ENCODE peak calls at places on chromosomes 3 and 15, in seven cellular contexts. One of them, this sample, is unnamed.

GRCh38 chr3:53725308-53725995 is 120.8 kb downstream of the CHDH start:
- DNase-seq in GM12891: no peak
- DNase-seq in SK-N-SH: no peak
- DNase-seq in H1: no peak
- DNase-seq in HepG2: no peak
- DNase-seq in K562: no peak
- DNase-seq in GM12878: no peak
- DNase-seq in this sample: no peak

GRCh38 chr3:25556504-25556903 is 108.2 kb downstream of the TOP2B start:
- DNase-seq in GM12891: no peak
- DNase-seq in SK-N-SH: no peak
- DNase-seq in H1: no peak
- DNase-seq in HepG2: no peak
- DNase-seq in K562: no peak
- DNase-seq in GM12878: no peak
- DNase-seq in this sample: no peak

GRCh38 chr3:123412811-123413588 is 35.9 kb downstream of the ADCY5 start:
- DNase-seq in GM12891: no peak
- DNase-seq in SK-N-SH: no peak
- DNase-seq in H1: no peak
- DNase-seq in HepG2: no peak
- DNase-seq in K562: no peak
- DNase-seq in GM12878: no peak
- DNase-seq in this sample: no peak

GRCh38 chr3:71533588-71533987 is 49.9 kb downstream of the FOXP1 start:
- DNase-seq in GM12891: no peak
- DNase-seq in SK-N-SH: no peak
- DNase-seq in H1: no peak
- DNase-seq in HepG2: no peak
- DNase-seq in K562: no peak
- DNase-seq in GM12878: no peak
- DNase-seq in this sample: no peak

GRCh38 chr15:29773816-29774215 is 48.5 kb downstream of the TJP1 start:
- DNase-seq in GM12891: no peak
- DNase-seq in SK-N-SH: no peak
- DNase-seq in H1: no peak
- DNase-seq in HepG2: no peak
- DNase-seq in K562: no peak
- DNase-seq in GM12878: no peak
- DNase-seq in this sample: no peak

GRCh38 chr3:104297617-104298016 is 1069.1 kb upstream of the ALCAM start:
- DNase-seq in GM12891: no peak
- DNase-seq in SK-N-SH: no peak
- DNase-seq in H1: no peak
- DNase-seq in HepG2: no peak
- DNase-seq in K562: no peak
- DNase-seq in GM12878: no peak
- DNase-seq in this sample: no peak

GRCh38 chr3:3633761-3634160 is 165.5 kb upstream of the LRRN1 start:
- DNase-seq in GM12891: no peak
- DNase-seq in SK-N-SH: no peak
- DNase-seq in H1: no peak
- DNase-seq in HepG2: no peak
- DNase-seq in K562: no peak
- DNase-seq in GM12878: no peak
- DNase-seq in this sample: no peak

GRCh38 chr3:196772102-196772501 is 32.4 kb downstream of the PAK2 start:
- DNase-seq in GM12891: no peak
- DNase-seq in SK-N-SH: no peak
- DNase-seq in H1: no peak
- DNase-seq in HepG2: no peak
- DNase-seq in K562: no peak
- DNase-seq in GM12878: no peak
- DNase-seq in this sample: no peak

GRCh38 chr3:8607285-8608040 is 37.1 kb downstream of the SSUH2 start:
- DNase-seq in GM12891: no peak
- DNase-seq in SK-N-SH: peak; percentile 82
- DNase-seq in H1: peak; percentile 50
- DNase-seq in HepG2: peak; percentile 55
- DNase-seq in K562: no peak
- DNase-seq in GM12878: no peak
- DNase-seq in this sample: no peak

GRCh38 chr3:57752307-57752706 is 3.8 kb upstream of the SLMAP start:
- DNase-seq in GM12891: no peak
- DNase-seq in SK-N-SH: no peak
- DNase-seq in H1: no peak
- DNase-seq in HepG2: no peak
- DNase-seq in K562: no peak
- DNase-seq in GM12878: no peak
- DNase-seq in this sample: no peak

GRCh38 chr3:120350431-120350941 is 1.3 kb upstream of the LRRC58 start:
- DNase-seq in GM12891: no peak
- DNase-seq in SK-N-SH: no peak
- DNase-seq in H1: no peak
- DNase-seq in HepG2: peak; percentile 50
- DNase-seq in K562: peak; percentile 23
- DNase-seq in GM12878: no peak
- DNase-seq in this sample: no peak

GRCh38 chr3:136974670-136975069 is 16.9 kb downstream of the IL20RB start:
- DNase-seq in GM12891: no peak
- DNase-seq in SK-N-SH: no peak
- DNase-seq in H1: no peak
- DNase-seq in HepG2: no peak
- DNase-seq in K562: no peak
- DNase-seq in GM12878: no peak
- DNase-seq in this sample: no peak

GRCh38 chr15:32641517-32642059 is at the start of gene SCG5:
- DNase-seq in GM12891: no peak
- DNase-seq in SK-N-SH: peak; percentile 67
- DNase-seq in H1: peak; percentile 85
- DNase-seq in HepG2: no peak
- DNase-seq in K562: peak; percentile 66
- DNase-seq in GM12878: no peak
- DNase-seq in this sample: no peak

GRCh38 chr3:72951259-72951722 is 45.3 kb upstream of the PPP4R2 start:
- DNase-seq in GM12891: no peak
- DNase-seq in SK-N-SH: no peak
- DNase-seq in H1: no peak
- DNase-seq in HepG2: no peak
- DNase-seq in K562: no peak
- DNase-seq in GM12878: peak; percentile 44
- DNase-seq in this sample: no peak

GRCh38 chr3:187684880-187685279 is 14.7 kb upstream of the SST start:
- DNase-seq in GM12891: no peak
- DNase-seq in SK-N-SH: no peak
- DNase-seq in H1: no peak
- DNase-seq in HepG2: no peak
- DNase-seq in K562: no peak
- DNase-seq in GM12878: no peak
- DNase-seq in this sample: no peak

GRCh38 chr15:76234337-76234889 is 76.9 kb downstream of the ETFA start:
- DNase-seq in GM12891: no peak
- DNase-seq in SK-N-SH: no peak
- DNase-seq in H1: no peak
- DNase-seq in HepG2: no peak
- DNase-seq in K562: no peak
- DNase-seq in GM12878: no peak
- DNase-seq in this sample: no peak

GRCh38 chr3:150409527-150410310 is 1.6 kb downstream of the TSC22D2 start:
- DNase-seq in GM12891: peak; percentile 34
- DNase-seq in SK-N-SH: peak; percentile 82
- DNase-seq in H1: peak; percentile 77
- DNase-seq in HepG2: peak; percentile 68
- DNase-seq in K562: peak; percentile 51
- DNase-seq in GM12878: no peak
- DNase-seq in this sample: peak; percentile 33

GRCh38 chr3:138180375-138181029 is 5.8 kb upstream of the DBR1 start:
- DNase-seq in GM12891: no peak
- DNase-seq in SK-N-SH: peak; percentile 30
- DNase-seq in H1: no peak
- DNase-seq in HepG2: peak; percentile 50
- DNase-seq in K562: no peak
- DNase-seq in GM12878: no peak
- DNase-seq in this sample: no peak

GRCh38 chr3:35437381-35437780 is 201.9 kb upstream of the ARPP21 start:
- DNase-seq in GM12891: no peak
- DNase-seq in SK-N-SH: no peak
- DNase-seq in H1: no peak
- DNase-seq in HepG2: no peak
- DNase-seq in K562: no peak
- DNase-seq in GM12878: no peak
- DNase-seq in this sample: no peak

GRCh38 chr3:168973206-168973605 is 690.3 kb downstream of the MECOM start:
- DNase-seq in GM12891: no peak
- DNase-seq in SK-N-SH: no peak
- DNase-seq in H1: no peak
- DNase-seq in HepG2: no peak
- DNase-seq in K562: no peak
- DNase-seq in GM12878: no peak
- DNase-seq in this sample: no peak

GRCh38 chr15:70398694-70399093 is 301.0 kb upstream of the TLE3 start:
- DNase-seq in GM12891: no peak
- DNase-seq in SK-N-SH: no peak
- DNase-seq in H1: no peak
- DNase-seq in HepG2: no peak
- DNase-seq in K562: no peak
- DNase-seq in GM12878: no peak
- DNase-seq in this sample: no peak

DNA sequence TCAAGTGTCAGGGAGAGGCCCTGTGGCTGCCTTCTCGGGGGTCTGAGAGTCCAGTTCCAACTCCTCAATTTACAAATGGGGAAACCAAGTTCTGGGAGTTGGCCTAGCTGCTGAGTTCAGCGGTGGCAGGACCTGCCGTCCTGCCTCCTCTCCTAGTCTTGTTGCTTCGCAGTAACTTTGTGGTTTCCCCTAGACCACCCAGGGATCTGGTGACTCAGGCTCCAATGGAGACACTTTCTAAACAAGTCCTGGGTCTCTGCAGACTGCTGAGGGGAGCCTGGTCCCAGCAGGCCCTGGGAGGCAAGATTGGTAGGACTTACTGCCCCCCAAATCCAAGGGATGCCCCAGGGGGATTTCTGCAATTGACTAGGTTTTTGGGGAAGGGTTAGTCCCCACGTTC is 83.6 kb downstream of the SMAD6 start:
- DNase-seq in GM12891: no peak
- DNase-seq in SK-N-SH: no peak
- DNase-seq in H1: no peak
- DNase-seq in HepG2: no peak
- DNase-seq in K562: no peak
- DNase-seq in GM12878: no peak
- DNase-seq in this sample: no peak
- TF ChIP-seq TAF1 in GM12891: no peak
- TF ChIP-seq TAF1 in SK-N-SH: no peak
- TF ChIP-seq TAF1 in H1: no peak
- TF ChIP-seq TAF1 in HepG2: no peak
- TF ChIP-seq TAF1 in K562: no peak
- TF ChIP-seq TAF1 in GM12878: no peak
- TF ChIP-seq TAF1 in this sample: no peak

GRCh38 chr3:177453087-177453844 is 256.0 kb upstream of the TBL1XR1 start:
- DNase-seq in GM12891: no peak
- DNase-seq in SK-N-SH: no peak
- DNase-seq in H1: no peak
- DNase-seq in HepG2: no peak
- DNase-seq in K562: no peak
- DNase-seq in GM12878: no peak
- DNase-seq in this sample: no peak

GRCh38 chr3:177448987-177449975 is 252.0 kb upstream of the TBL1XR1 start:
- DNase-seq in GM12891: no peak
- DNase-seq in SK-N-SH: no peak
- DNase-seq in H1: no peak
- DNase-seq in HepG2: peak; percentile 58
- DNase-seq in K562: no peak
- DNase-seq in GM12878: peak; percentile 36
- DNase-seq in this sample: no peak

GRCh38 chr3:177451277-177451880 is 254.1 kb upstream of the TBL1XR1 start:
- DNase-seq in GM12891: no peak
- DNase-seq in SK-N-SH: no peak
- DNase-seq in H1: no peak
- DNase-seq in HepG2: peak; percentile 59
- DNase-seq in K562: no peak
- DNase-seq in GM12878: no peak
- DNase-seq in this sample: no peak

GRCh38 chr3:177451940-177452484 is 254.7 kb upstream of the TBL1XR1 start:
- DNase-seq in GM12891: no peak
- DNase-seq in SK-N-SH: peak; percentile 36
- DNase-seq in H1: no peak
- DNase-seq in HepG2: peak; percentile 41
- DNase-seq in K562: no peak
- DNase-seq in GM12878: no peak
- DNase-seq in this sample: no peak

GRCh38 chr3:177452487-177452886 is 255.2 kb upstream of the TBL1XR1 start:
- DNase-seq in GM12891: no peak
- DNase-seq in SK-N-SH: no peak
- DNase-seq in H1: no peak
- DNase-seq in HepG2: no peak
- DNase-seq in K562: no peak
- DNase-seq in GM12878: no peak
- DNase-seq in this sample: no peak
- TF ChIP-seq TAF1 in GM12891: no peak
- TF ChIP-seq TAF1 in SK-N-SH: no peak
- TF ChIP-seq TAF1 in H1: no peak
- TF ChIP-seq TAF1 in HepG2: no peak
- TF ChIP-seq TAF1 in K562: no peak
- TF ChIP-seq TAF1 in GM12878: no peak
- TF ChIP-seq TAF1 in this sample: no peak

DNA sequence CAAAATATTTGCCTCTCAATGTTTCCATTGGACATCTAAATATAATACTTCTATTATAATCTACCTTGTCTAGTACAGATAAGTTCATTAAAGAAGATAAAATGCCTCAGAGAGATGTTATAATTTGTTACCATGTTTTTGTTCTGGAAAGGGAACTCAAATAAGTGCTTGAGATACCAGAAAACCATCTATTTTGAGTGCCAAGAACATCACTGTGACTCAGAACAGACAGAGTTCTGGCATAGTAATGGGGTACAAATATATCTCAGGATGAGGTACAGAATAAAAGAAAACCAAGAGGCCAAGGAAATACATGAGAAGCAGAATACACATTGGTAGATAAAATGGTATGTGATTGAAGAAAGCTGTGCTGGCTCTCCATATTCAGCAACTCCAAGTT is 58.9 kb downstream of the IMPG2 start:
- DNase-seq in GM12891: no peak
- DNase-seq in SK-N-SH: no peak
- DNase-seq in H1: no peak
- DNase-seq in HepG2: no peak
- DNase-seq in K562: no peak
- DNase-seq in GM12878: no peak
- DNase-seq in this sample: no peak
- TF ChIP-seq TAF1 in GM12891: no peak
- TF ChIP-seq TAF1 in SK-N-SH: no peak
- TF ChIP-seq TAF1 in H1: no peak
- TF ChIP-seq TAF1 in HepG2: no peak
- TF ChIP-seq TAF1 in K562: no peak
- TF ChIP-seq TAF1 in GM12878: no peak
- TF ChIP-seq TAF1 in this sample: no peak

DNA sequence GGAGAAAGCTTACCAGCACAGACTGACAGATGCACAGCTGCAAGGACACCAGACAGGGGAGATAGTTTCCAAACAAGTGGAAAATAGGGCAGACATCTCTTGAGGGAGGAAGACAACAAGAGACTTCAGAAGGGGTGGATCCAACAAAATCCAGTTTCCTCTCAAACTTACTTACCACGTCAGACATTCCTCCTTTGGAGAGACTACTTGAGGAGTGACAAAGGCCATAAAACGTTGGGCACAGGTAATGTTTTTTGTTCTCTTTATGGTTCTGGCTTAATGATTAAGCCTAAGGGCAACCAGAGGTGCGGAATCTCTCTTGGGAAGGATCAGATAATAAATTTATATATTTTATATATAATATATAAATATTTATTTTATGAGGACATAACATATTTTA is 76.1 kb downstream of the CD200 start:
- DNase-seq in GM12891: no peak
- DNase-seq in SK-N-SH: no peak
- DNase-seq in H1: no peak
- DNase-seq in HepG2: no peak
- DNase-seq in K562: no peak
- DNase-seq in GM12878: no peak
- DNase-seq in this sample: no peak
- TF ChIP-seq TAF1 in GM12891: no peak
- TF ChIP-seq TAF1 in SK-N-SH: no peak
- TF ChIP-seq TAF1 in H1: no peak
- TF ChIP-seq TAF1 in HepG2: no peak
- TF ChIP-seq TAF1 in K562: no peak
- TF ChIP-seq TAF1 in GM12878: no peak
- TF ChIP-seq TAF1 in this sample: no peak

This sample was measured in GM12892.